ENCODE peak calls at places on chromosomes 12 and 14, in ten cellular contexts. D is endothelial cell of umbilical vein, Y is mucosa of descending colon, Z is astrocyte of the spinal cord, F is Panc1, M is thyroid gland, B is fibroblast of pulmonary artery, C is tibial nerve, I is kidney, L is tibial artery. Q is an unnamed sample.

GRCh38 chr14:104361921-104362681 is 217.5 kb upstream of the C14orf180 start:
- DNase-seq in D (no peak), Y (no peak), Z (no peak), F (no peak), M (no peak), B (no peak), C (no peak), I (peak; percentile 44), L (peak; percentile 42), Q (no peak)

GRCh38 chr12:43969882-43970281 is 134.0 kb downstream of the TMEM117 start:
- DNase-seq in D (peak; percentile 6), Y (no peak), Z (no peak), F (no peak), M (no peak), B (peak; percentile 50), C (no peak), I (no peak), L (no peak), Q (no peak)

GRCh38 chr12:60494249-60494648 is 898.4 kb downstream of the SLC16A7 start:
- DNase-seq in D (peak; percentile 66), Y (no peak), Z (peak; percentile 47), F (no peak), M (no peak), B (peak; percentile 55), C (no peak), I (no peak), L (no peak), Q (no peak)

GRCh38 chr14:36655054-36655381 is 6.6 kb upstream of the PAX9 start:
- DNase-seq in D (no peak), Y (no peak), Z (no peak), F (no peak), M (no peak), B (no peak), C (no peak), I (no peak), L (no peak), Q (no peak)

GRCh38 chr12:30953946-30954766 is 27.6 kb downstream of the TSPAN11 start:
- DNase-seq in D (no peak), Y (no peak), Z (no peak), F (no peak), M (no peak), B (no peak), C (no peak), I (peak; percentile 5), L (no peak), Q (no peak)

GRCh38 chr12:54956818-54957641 is 27.5 kb downstream of the TESPA1 start:
- DNase-seq in D (no peak), Y (no peak), Z (no peak), F (no peak), M (no peak), B (no peak), C (no peak), I (no peak), L (no peak), Q (no peak)

GRCh38 chr14:81298122-81298521 is 77.4 kb upstream of the GTF2A1 start:
- DNase-seq in D (no peak), Y (no peak), Z (no peak), F (no peak), M (no peak), B (no peak), C (no peak), I (no peak), L (no peak), Q (no peak)

GRCh38 chr12:25997401-25997973 is 39.0 kb downstream of the RASSF8 start:
- DNase-seq in D (peak; percentile 96), Y (no peak), Z (peak; percentile 96), F (peak; percentile 82), M (no peak), B (peak; percentile 97), C (no peak), I (no peak), L (no peak), Q (no peak)

GRCh38 chr12:129049917-129050316 is 196.6 kb downstream of the GLT1D1 start:
- DNase-seq in D (no peak), Y (no peak), Z (no peak), F (no peak), M (peak; percentile 30), B (no peak), C (no peak), I (no peak), L (no peak), Q (no peak)

DNA sequence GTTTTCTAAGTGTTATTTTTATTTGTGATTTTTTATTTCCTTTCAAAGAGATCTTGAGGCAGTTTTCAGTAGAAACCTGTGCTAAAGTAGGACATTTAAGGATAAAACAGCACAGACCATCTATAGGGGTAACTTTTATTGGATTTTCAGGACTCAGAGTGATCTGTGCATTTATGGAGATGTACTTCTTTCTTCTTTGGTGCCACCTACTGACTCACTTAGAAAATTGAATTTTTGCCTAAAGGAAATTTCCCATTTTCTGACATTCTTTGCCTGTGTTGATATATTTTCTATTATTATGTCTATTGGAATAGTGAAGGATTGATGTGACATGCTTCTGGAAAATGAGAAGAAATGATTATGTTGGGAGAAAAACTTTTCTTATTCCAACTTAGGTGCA is 113.0 kb downstream of the UNC79 start:
- DNase-seq in D (peak; percentile 23), Y (no peak), Z (peak; percentile 23), F (no peak), M (no peak), B (peak; percentile 48), C (no peak), I (no peak), L (no peak), Q (no peak)
- TF ChIP-seq CTCF in D (peak; percentile 15), Y (no peak), Z (peak; percentile 37), F (peak; percentile 43), M (no peak), B (peak; percentile 41), C (no peak), I (peak; percentile 38), L (no peak), Q (no peak)

DNA sequence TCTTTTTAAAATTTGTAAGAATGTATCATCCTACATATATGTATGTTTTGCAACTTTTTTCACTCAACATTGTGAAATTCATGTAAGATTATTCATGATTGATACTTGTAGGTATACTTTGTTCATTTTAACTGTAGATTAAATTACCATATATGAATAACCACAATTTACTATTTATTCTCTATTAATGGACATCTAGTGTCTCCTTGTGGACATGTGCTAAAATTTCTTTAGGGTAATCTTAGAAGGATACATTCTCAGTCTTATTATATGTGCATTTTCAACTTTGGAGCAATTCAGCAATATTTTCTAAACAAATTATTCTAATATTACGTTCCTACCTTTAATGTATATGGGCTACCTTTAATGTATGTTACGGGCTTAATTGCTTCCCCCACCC is 192.4 kb downstream of the FUT8 start:
- DNase-seq in D (peak; percentile 15), Y (no peak), Z (peak; percentile 18), F (no peak), M (no peak), B (peak; percentile 11), C (no peak), I (no peak), L (no peak), Q (no peak)
- TF ChIP-seq CTCF in D (no peak), Y (no peak), Z (peak; percentile 17), F (no peak), M (no peak), B (peak; percentile 7), C (no peak), I (no peak), L (no peak), Q (no peak)

DNA sequence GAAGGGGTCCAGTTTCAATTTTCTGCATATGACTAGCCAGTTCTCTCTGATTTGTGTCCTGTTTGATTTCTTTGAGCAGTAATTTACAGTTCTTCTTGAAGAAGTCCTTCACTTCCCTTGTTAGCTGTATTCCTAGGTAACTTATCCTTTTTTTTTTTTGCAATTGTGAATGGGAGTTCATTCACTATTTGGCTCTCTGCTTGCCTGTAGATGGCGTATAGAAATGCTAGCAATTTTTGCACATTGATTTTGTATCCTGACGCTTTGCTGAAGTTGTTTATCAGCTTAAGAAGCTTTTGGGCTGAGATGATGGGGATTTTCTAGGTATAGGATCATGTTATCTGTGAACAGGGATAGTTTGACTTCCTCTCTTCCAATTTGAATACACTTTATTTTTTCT is 77.6 kb upstream of the NID2 start:
- DNase-seq in D (no peak), Y (no peak), Z (no peak), F (no peak), M (no peak), B (peak; percentile 16), C (no peak), I (no peak), L (no peak), Q (no peak)
- TF ChIP-seq CTCF in D (no peak), Y (no peak), Z (peak; percentile 29), F (no peak), M (no peak), B (peak; percentile 33), C (no peak), I (no peak), L (no peak), Q (no peak)

GRCh38 chr14:33952541-33952940 is 1.7 kb upstream of the EGLN3 start:
- DNase-seq in D (no peak), Y (no peak), Z (no peak), F (no peak), M (no peak), B (no peak), C (no peak), I (no peak), L (no peak), Q (no peak)
- TF ChIP-seq CTCF in D (no peak), Y (no peak), Z (no peak), F (no peak), M (no peak), B (no peak), C (no peak), I (no peak), L (no peak), Q (no peak)

DNA sequence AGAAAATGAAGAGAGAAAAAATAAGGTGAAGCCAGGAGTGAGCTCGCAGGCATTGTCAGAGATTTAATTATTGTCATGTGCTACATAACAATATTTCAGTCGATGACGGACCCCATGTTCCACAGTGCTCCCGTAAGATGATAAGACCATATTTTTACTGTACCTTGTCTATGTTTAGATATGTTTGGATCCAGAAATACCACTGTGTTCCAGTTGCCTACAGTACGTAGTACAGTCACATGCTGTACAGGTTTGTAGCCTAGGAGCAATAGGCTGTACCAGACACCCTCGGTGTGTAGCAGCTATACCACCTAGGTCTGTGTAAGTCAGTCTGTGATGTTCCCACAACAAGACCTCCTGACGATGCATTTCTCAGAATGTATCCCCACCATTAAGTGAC is 137.5 kb downstream of the FBXL14 start:
- DNase-seq in D (no peak), Y (no peak), Z (no peak), F (no peak), M (no peak), B (no peak), C (no peak), I (no peak), L (no peak), Q (no peak)
- TF ChIP-seq CTCF in D (no peak), Y (no peak), Z (no peak), F (no peak), M (no peak), B (no peak), C (no peak), I (no peak), L (no peak), Q (no peak)

Q was measured in omental fat pad.